ENCODE peak calls at places on chromosomes 1 and 21, in five cellular contexts. J is naive B cell, N is GM04504, V is adipocyte, B is NCI-H1092. W is an unnamed sample.

GRCh38 chr1:14946567-14947285 is 206.8 kb upstream of the TMEM51 start:
- DNase-seq in J (no peak), N (peak), V (peak), B (no peak), W (peak)

GRCh38 chr1:39672551-39672947 is 642 bp upstream of the NT5C1A start:
- DNase-seq in J (no peak), N (no peak), V (peak), B (no peak), W (no peak)

GRCh38 chr1:158180741-158181576 is at the start of gene CD1D:
- DNase-seq in J (peak), N (no peak), V (peak), B (no peak), W (no peak)

GRCh38 chr21:28991861-28992525 is 684 bp downstream of the LTN1 start:
- DNase-seq in J (peak), N (no peak), V (peak), B (no peak), W (no peak)

GRCh38 chr1:41514381-41514780 is 29.9 kb upstream of the EDN2 start:
- DNase-seq in J (no peak), N (no peak), V (peak), B (no peak), W (no peak)

GRCh38 chr1:242017580-242018233 is 18.8 kb upstream of the MAP1LC3C start:
- DNase-seq in J (peak), N (no peak), V (peak), B (peak), W (peak)

GRCh38 chr1:27508139-27508665 is 18.2 kb upstream of the WASF2 start:
- DNase-seq in J (no peak), N (no peak), V (no peak), B (no peak), W (peak)

GRCh38 chr1:37862330-37862729 is 2.9 kb upstream of the MTF1 start:
- DNase-seq in J (no peak), N (no peak), V (no peak), B (no peak), W (no peak)

GRCh38 chr1:35642472-35642955 is 1.2 kb upstream of the PSMB2 start:
- DNase-seq in J (no peak), N (no peak), V (peak), B (no peak), W (no peak)

GRCh38 chr1:85048296-85049064 is at the start of gene MCOLN3:
- DNase-seq in J (peak), N (no peak), V (peak), B (no peak), W (no peak)

GRCh38 chr1:24149854-24150227 is 6.9 kb upstream of the IL22RA1 start:
- DNase-seq in J (no peak), N (peak), V (peak), B (no peak), W (peak)

GRCh38 chr1:63012339-63012738 is 228.4 kb downstream of the ATG4C start:
- DNase-seq in J (no peak), N (no peak), V (no peak), B (no peak), W (no peak)

GRCh38 chr1:29924017-29924431 is 687.7 kb downstream of the PTPRU start:
- DNase-seq in J (no peak), N (no peak), V (no peak), B (no peak), W (no peak)

GRCh38 chr1:239386453-239387303 is at the start of gene CHRM3:
- DNase-seq in J (no peak), N (no peak), V (peak), B (no peak), W (peak)

GRCh38 chr1:178931843-178932551 is 61.1 kb upstream of the ANGPTL1 start:
- DNase-seq in J (no peak), N (peak), V (peak), B (no peak), W (peak)

GRCh38 chr1:34711469-34711868 is 43.4 kb upstream of the GJB5 start:
- DNase-seq in J (no peak), N (no peak), V (no peak), B (no peak), W (no peak)

GRCh38 chr1:44810101-44810761 is 1.9 kb downstream of the BTBD19 start:
- DNase-seq in J (peak), N (no peak), V (peak), B (no peak), W (no peak)

GRCh38 chr1:186188736-186189135 is 186.3 kb downstream of the TPR start:
- DNase-seq in J (no peak), N (no peak), V (peak), B (no peak), W (peak)

GRCh38 chr1:152481869-152482664 is 28.5 kb upstream of the LCE5A start:
- DNase-seq in J (no peak), N (no peak), V (no peak), B (no peak), W (no peak)

GRCh38 chr1:222546091-222546490 is 1.8 kb downstream of the HHIPL2 start:
- DNase-seq in J (no peak), N (no peak), V (peak), B (no peak), W (no peak)